ENCODE peak calls at places on chromosomes 12 and 14, in ten cellular contexts. S is activated B cell treated with CpG ODN at 0.5 μM for 24 hours, E is Panc1, B is HFF-Myc, P is dorsolateral prefrontal cortex, L is left ventricle myocardium inferior, V is astrocyte of the spinal cord, J is transverse colon, F is AG09309, X is Peyer's patch. O is an unnamed sample.

GRCh38 chr12:114347861-114348260 is 58.1 kb downstream of the TBX5 start:
- DNase-seq in S (no peak), E (no peak), B (no peak), P (no peak), L (no peak), V (no peak), J (no peak), F (no peak), X (no peak), O (no peak)

GRCh38 chr12:38919191-38919590 is 13.8 kb upstream of the CPNE8 start:
- DNase-seq in S (no peak), E (no peak), B (no peak), P (no peak), L (no peak), V (peak), J (no peak), F (no peak), X (no peak), O (no peak)

GRCh38 chr12:22687677-22688076 is 62.7 kb downstream of the ETNK1 start:
- DNase-seq in S (no peak), E (no peak), B (no peak), P (no peak), L (no peak), V (peak), J (no peak), F (peak), X (no peak), O (no peak)

GRCh38 chr12:4518106-4518728 is 20.5 kb upstream of the RAD51AP1 start:
- DNase-seq in S (no peak), E (no peak), B (no peak), P (no peak), L (no peak), V (peak), J (no peak), F (no peak), X (no peak), O (no peak)

GRCh38 chr14:75399819-75400678 is 27.8 kb upstream of the JDP2 start:
- DNase-seq in S (no peak), E (no peak), B (no peak), P (peak), L (peak), V (peak), J (peak), F (no peak), X (peak), O (peak)

GRCh38 chr14:61994589-61994988 is 232.4 kb downstream of the SNAPC1 start:
- DNase-seq in S (no peak), E (no peak), B (no peak), P (no peak), L (no peak), V (no peak), J (no peak), F (no peak), X (no peak), O (no peak)

GRCh38 chr14:73338551-73338950 is 101.2 kb downstream of the PAPLN start:
- DNase-seq in S (no peak), E (no peak), B (no peak), P (no peak), L (no peak), V (no peak), J (no peak), F (no peak), X (no peak), O (no peak)

GRCh38 chr14:67269338-67270060 is 28.3 kb downstream of the PALS1 start:
- DNase-seq in S (no peak), E (no peak), B (no peak), P (no peak), L (no peak), V (peak), J (no peak), F (peak), X (no peak), O (no peak)

GRCh38 chr14:24996930-24997329 is 53.0 kb downstream of the STXBP6 start:
- DNase-seq in S (no peak), E (no peak), B (no peak), P (no peak), L (no peak), V (no peak), J (no peak), F (no peak), X (no peak), O (no peak)

GRCh38 chr12:52056801-52057613 is 5.8 kb downstream of the NR4A1 start:
- DNase-seq in S (no peak), E (no peak), B (no peak), P (no peak), L (no peak), V (no peak), J (peak), F (no peak), X (no peak), O (no peak)

GRCh38 chr12:46089414-46090162 is 99.2 kb upstream of the SCAF11 start:
- DNase-seq in S (no peak), E (no peak), B (no peak), P (no peak), L (no peak), V (no peak), J (no peak), F (no peak), X (no peak), O (no peak)

GRCh38 chr12:82176761-82177490 is 181.3 kb downstream of the CCDC59 start:
- DNase-seq in S (no peak), E (no peak), B (no peak), P (no peak), L (no peak), V (peak), J (no peak), F (no peak), X (no peak), O (no peak)

GRCh38 chr12:120902846-120903381 is 1.2 kb downstream of the SPPL3 start:
- DNase-seq in S (no peak), E (no peak), B (no peak), P (no peak), L (no peak), V (no peak), J (no peak), F (no peak), X (no peak), O (no peak)

GRCh38 chr14:72512925-72513324 is 381.0 kb downstream of the DPF3 start:
- DNase-seq in S (no peak), E (no peak), B (no peak), P (no peak), L (no peak), V (no peak), J (no peak), F (no peak), X (no peak), O (no peak)

GRCh38 chr12:117036046-117036445 is 63.2 kb downstream of the TESC start:
- DNase-seq in S (no peak), E (no peak), B (no peak), P (no peak), L (peak), V (no peak), J (no peak), F (no peak), X (no peak), O (no peak)

GRCh38 chr12:52254180-52254964 is 20.1 kb upstream of the KRT86 start:
- DNase-seq in S (no peak), E (no peak), B (no peak), P (no peak), L (no peak), V (no peak), J (no peak), F (no peak), X (no peak), O (no peak)

GRCh38 chr14:28102814-28103213 is 663.8 kb upstream of the FOXG1 start:
- DNase-seq in S (no peak), E (no peak), B (no peak), P (no peak), L (no peak), V (peak), J (no peak), F (no peak), X (no peak), O (no peak)

GRCh38 chr12:2163172-2163927 is 110.6 kb downstream of the CACNA1C start:
- DNase-seq in S (no peak), E (no peak), B (no peak), P (no peak), L (peak), V (peak), J (peak), F (peak), X (peak), O (no peak)

GRCh38 chr14:96057738-96058137 is 18.6 kb downstream of the C14orf132 start:
- DNase-seq in S (no peak), E (no peak), B (no peak), P (no peak), L (no peak), V (no peak), J (no peak), F (no peak), X (no peak), O (no peak)

GRCh38 chr12:78441737-78442453 is 422.7 kb upstream of the SYT1 start:
- DNase-seq in S (no peak), E (no peak), B (no peak), P (no peak), L (no peak), V (no peak), J (no peak), F (no peak), X (no peak), O (no peak)

GRCh38 chr14:77133718-77134338 is 7.8 kb downstream of the ZDHHC22 start:
- DNase-seq in S (peak), E (no peak), B (peak), P (no peak), L (peak), V (peak), J (peak), F (no peak), X (no peak), O (no peak)

GRCh38 chr12:77553976-77554619 is 276.6 kb upstream of the NAV3 start:
- DNase-seq in S (no peak), E (no peak), B (no peak), P (no peak), L (no peak), V (no peak), J (no peak), F (no peak), X (no peak), O (no peak)

GRCh38 chr14:73754911-73755360 is 40.8 kb upstream of the PNMA1 start:
- DNase-seq in S (no peak), E (no peak), B (no peak), P (peak), L (peak), V (peak), J (peak), F (no peak), X (no peak), O (no peak)

GRCh38 chr12:89421093-89421835 is 69.0 kb upstream of the DUSP6 start:
- DNase-seq in S (no peak), E (no peak), B (no peak), P (no peak), L (no peak), V (no peak), J (no peak), F (no peak), X (no peak), O (no peak)

GRCh38 chr12:112928978-112929377 is 9.3 kb upstream of the OAS3 start:
- DNase-seq in S (no peak), E (no peak), B (no peak), P (no peak), L (no peak), V (no peak), J (no peak), F (no peak), X (no peak), O (no peak)
- TF ChIP-seq CTCF in S (no peak), E (no peak), B (no peak), P (no peak), L (no peak), V (no peak), J (no peak), F (no peak), X (no peak), O (no peak)

DNA sequence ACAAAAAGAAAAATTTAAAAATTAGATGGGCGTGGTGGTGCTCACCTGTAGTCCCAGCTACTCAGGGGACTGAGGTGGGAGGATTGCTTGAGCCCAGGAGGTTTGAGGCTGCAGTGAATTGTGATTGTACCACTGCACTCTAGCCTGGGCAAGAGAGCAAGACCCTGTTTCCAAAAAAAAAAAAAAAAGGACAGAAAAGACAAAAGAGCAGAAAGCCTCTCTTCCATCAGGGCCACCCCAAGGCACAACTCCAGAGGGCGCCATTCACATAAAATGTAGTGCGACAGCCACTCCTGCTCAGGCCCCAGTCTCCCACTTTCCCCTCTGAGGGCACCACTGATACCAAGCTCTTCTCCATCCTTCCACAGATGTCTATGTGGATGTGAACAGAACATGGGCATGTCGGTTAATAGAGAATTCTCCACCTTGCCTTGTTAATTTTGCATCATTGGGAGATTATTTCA is 41.8 kb downstream of the DGLUCY start:
- DNase-seq in S (no peak), E (no peak), B (no peak), P (no peak), L (no peak), V (no peak), J (no peak), F (no peak), X (no peak), O (no peak)
- TF ChIP-seq CTCF in S (no peak), E (no peak), B (no peak), P (no peak), L (no peak), V (no peak), J (no peak), F (no peak), X (no peak), O (no peak)

DNA sequence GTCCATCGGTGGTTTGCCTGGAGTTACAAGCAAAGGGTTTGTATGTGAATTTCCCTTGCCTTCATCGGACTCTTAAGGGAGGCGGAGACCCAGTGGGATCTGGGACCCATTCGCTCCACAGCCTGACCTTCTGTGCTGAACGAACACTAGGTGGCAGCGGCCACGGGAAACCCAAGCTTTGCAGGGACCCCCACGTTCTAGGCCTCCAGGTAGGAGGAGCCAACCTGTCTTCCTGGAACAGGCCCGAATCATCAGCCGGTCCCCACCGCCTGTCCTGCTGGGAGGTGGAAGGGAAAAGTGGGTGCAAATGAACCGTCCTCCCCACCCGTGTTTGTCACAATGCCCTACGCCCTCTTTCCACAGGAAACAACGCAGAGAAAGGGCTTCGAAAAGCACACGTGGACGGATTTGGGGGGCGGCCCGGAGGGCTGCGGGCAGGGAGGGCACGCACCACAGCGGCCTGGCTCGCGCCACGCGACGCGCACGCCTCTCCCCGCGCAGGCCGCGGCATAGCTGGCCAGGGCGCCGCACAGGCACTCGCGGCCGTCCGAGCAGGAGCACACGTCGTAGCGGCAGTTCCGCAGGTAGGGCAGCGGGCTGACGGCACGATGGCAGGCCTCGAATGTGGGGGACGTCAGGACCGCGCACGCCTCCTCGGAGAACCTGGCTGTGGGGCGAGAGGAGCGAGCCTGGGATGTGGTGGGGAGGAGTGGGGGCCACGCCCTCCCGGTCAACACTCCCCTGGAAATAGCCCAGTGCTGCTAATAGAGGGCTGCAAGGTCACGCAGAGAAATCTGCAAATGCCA is 67.9 kb downstream of the VWF start:
- DNase-seq in S (no peak), E (no peak), B (no peak), P (no peak), L (no peak), V (no peak), J (no peak), F (no peak), X (peak), O (no peak)
- TF ChIP-seq CTCF in S (no peak), E (peak), B (peak), P (no peak), L (peak), V (peak), J (peak), F (peak), X (no peak), O (peak)

GRCh38 chr12:124032265-124032886 is 59.4 kb downstream of the ZNF664 start:
- DNase-seq in S (no peak), E (peak), B (peak), P (peak), L (no peak), V (peak), J (peak), F (no peak), X (no peak), O (no peak)
- TF ChIP-seq CTCF in S (peak), E (peak), B (peak), P (peak), L (peak), V (peak), J (peak), F (peak), X (peak), O (peak)

GRCh38 chr14:20144820-20145219 is 6.2 kb downstream of the OR4N5 start:
- DNase-seq in S (no peak), E (no peak), B (no peak), P (no peak), L (no peak), V (no peak), J (no peak), F (no peak), X (no peak), O (no peak)

GRCh38 chr14:20138520-20138919 is at the start of gene OR4N5:
- DNase-seq in S (no peak), E (no peak), B (no peak), P (no peak), L (no peak), V (no peak), J (no peak), F (no peak), X (no peak), O (no peak)

DNA sequence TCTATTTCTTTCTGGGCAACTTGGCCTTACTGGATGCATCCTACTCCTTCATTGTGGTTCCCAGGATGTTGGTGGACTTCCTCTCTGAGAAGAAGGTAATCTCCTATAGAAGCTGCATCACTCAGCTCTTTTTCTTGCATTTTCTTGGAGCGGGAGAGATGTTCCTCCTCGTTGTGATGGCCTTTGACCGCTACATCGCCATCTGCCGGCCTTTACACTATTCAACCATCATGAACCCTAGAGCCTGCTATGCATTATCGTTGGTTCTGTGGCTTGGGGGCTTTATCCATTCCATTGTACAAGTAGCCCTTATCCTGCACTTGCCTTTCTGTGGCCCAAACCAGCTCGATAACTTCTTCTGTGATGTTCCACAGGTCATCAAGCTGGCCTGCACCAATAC is 5.3 kb downstream of the OR4N5 start:
- DNase-seq in S (no peak), E (no peak), B (no peak), P (no peak), L (no peak), V (no peak), J (no peak), F (no peak), X (no peak), O (no peak)
- TF ChIP-seq CTCF in S (no peak), E (peak), B (no peak), P (no peak), L (no peak), V (no peak), J (no peak), F (no peak), X (no peak), O (no peak)

DNA sequence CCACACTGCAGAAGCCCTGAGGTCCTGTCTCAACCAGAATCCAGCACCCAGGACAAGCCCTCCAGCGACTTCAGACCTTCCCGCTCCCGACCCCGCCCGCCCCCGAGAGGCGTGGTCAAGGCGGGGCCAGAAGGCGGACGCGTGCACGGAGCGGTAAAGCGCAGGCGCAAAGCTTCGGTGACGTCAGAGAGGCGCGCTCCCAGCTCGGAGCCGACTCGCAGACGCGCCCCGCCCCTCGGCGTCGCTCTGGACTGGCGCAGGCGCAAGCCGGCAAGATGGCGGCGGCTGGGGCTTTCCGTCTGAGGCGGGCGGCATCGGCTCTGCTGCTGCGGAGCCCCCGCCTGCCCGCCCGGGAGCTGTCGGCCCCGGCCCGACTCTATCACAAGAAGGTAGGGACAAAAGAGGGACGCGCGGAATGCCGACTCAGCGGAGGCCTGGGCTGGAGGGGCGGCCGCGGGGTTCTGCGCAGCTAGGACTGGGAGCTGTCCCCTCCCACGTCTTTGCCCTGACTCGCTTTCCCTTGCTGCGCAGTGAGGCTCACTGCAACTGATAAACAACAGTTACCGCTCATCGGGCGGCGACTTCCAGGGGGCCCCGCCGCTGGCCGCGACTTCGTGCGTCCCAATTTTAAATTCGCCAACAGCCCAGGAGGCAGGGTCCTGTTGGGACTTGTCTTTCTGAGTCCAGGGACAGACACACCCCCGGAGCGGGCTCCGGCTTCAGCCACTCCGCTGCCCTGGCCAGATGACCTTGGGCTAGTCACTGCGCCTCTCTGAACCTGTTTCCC is at the start of gene ISCU:
- DNase-seq in S (peak), E (peak), B (peak), P (peak), L (peak), V (peak), J (peak), F (peak), X (peak), O (peak)
- TF ChIP-seq CTCF in S (no peak), E (no peak), B (no peak), P (peak), L (no peak), V (no peak), J (no peak), F (no peak), X (no peak), O (no peak)

DNA sequence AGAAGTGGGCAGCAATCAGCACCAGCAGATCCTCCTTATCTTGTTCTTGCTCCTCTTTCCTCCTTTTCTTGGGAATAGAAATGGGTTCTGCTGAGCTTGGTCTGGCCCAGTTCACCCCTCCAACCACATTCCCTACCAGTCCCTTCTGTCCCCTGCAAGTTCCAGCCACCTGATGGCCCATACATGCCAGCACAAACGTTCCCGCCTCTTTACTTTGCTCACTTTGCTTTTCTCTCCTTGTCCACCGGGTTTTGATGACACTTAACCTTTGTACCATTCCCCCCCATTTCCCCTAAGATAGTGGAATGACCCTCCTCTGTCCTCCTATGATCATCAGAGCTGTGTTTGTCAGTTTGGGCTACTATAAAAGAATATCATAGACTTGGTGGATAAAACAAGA is 23.4 kb upstream of the EML1 start:
- DNase-seq in S (no peak), E (no peak), B (no peak), P (no peak), L (no peak), V (no peak), J (no peak), F (no peak), X (no peak), O (no peak)
- TF ChIP-seq CTCF in S (no peak), E (no peak), B (no peak), P (no peak), L (no peak), V (no peak), J (no peak), F (no peak), X (no peak), O (no peak)